ENCODE peak calls at places on chromosomes 12 and 14, in five cellular contexts. One of them, this sample, is unnamed.

GRCh38 chr14:68784995-68785816 is 7.7 kb downstream of the ZFP36L1 start:
- DNase-seq in HS-5: peak; percentile 80
- DNase-seq in activated CD8-positive, alpha-beta memory T cell treated with anti-CD3 and anti-CD28 coated beads for 24 hours: peak; percentile 64
- DNase-seq in stimulated activated CD4-positive, alpha-beta T cell treated with anti-CD3 and anti-CD28 coated beads, Interleukin-2, amount 100 ng/mL, for 24 hours: no peak
- DNase-seq in T-cell: no peak
- DNase-seq in this sample: no peak

GRCh38 chr14:55107766-55108554 is 21.1 kb upstream of the LGALS3 start:
- DNase-seq in HS-5: no peak
- DNase-seq in activated CD8-positive, alpha-beta memory T cell treated with anti-CD3 and anti-CD28 coated beads for 24 hours: peak; percentile 65
- DNase-seq in stimulated activated CD4-positive, alpha-beta T cell treated with anti-CD3 and anti-CD28 coated beads, Interleukin-2, amount 100 ng/mL, for 24 hours: peak; percentile 33
- DNase-seq in T-cell: peak; percentile 26
- DNase-seq in this sample: peak; percentile 92

GRCh38 chr12:52275686-52276085 is 1.2 kb downstream of the KRT86 start:
- DNase-seq in HS-5: no peak
- DNase-seq in activated CD8-positive, alpha-beta memory T cell treated with anti-CD3 and anti-CD28 coated beads for 24 hours: peak; percentile 42
- DNase-seq in stimulated activated CD4-positive, alpha-beta T cell treated with anti-CD3 and anti-CD28 coated beads, Interleukin-2, amount 100 ng/mL, for 24 hours: no peak
- DNase-seq in T-cell: no peak
- DNase-seq in this sample: no peak

GRCh38 chr12:122473543-122474323 is 27.0 kb downstream of the ZCCHC8 start:
- DNase-seq in HS-5: no peak
- DNase-seq in activated CD8-positive, alpha-beta memory T cell treated with anti-CD3 and anti-CD28 coated beads for 24 hours: peak; percentile 65
- DNase-seq in stimulated activated CD4-positive, alpha-beta T cell treated with anti-CD3 and anti-CD28 coated beads, Interleukin-2, amount 100 ng/mL, for 24 hours: peak; percentile 73
- DNase-seq in T-cell: no peak
- DNase-seq in this sample: no peak

GRCh38 chr12:86741531-86741930 is 485.3 kb upstream of the MGAT4C start:
- DNase-seq in HS-5: no peak
- DNase-seq in activated CD8-positive, alpha-beta memory T cell treated with anti-CD3 and anti-CD28 coated beads for 24 hours: no peak
- DNase-seq in stimulated activated CD4-positive, alpha-beta T cell treated with anti-CD3 and anti-CD28 coated beads, Interleukin-2, amount 100 ng/mL, for 24 hours: no peak
- DNase-seq in T-cell: no peak
- DNase-seq in this sample: no peak

GRCh38 chr14:65585216-65585615 is 172.7 kb downstream of the FUT8 start:
- DNase-seq in HS-5: no peak
- DNase-seq in activated CD8-positive, alpha-beta memory T cell treated with anti-CD3 and anti-CD28 coated beads for 24 hours: no peak
- DNase-seq in stimulated activated CD4-positive, alpha-beta T cell treated with anti-CD3 and anti-CD28 coated beads, Interleukin-2, amount 100 ng/mL, for 24 hours: no peak
- DNase-seq in T-cell: no peak
- DNase-seq in this sample: no peak

GRCh38 chr12:31849090-31849687 is 110.0 kb upstream of the RESF1 start:
- DNase-seq in HS-5: peak; percentile 16
- DNase-seq in activated CD8-positive, alpha-beta memory T cell treated with anti-CD3 and anti-CD28 coated beads for 24 hours: no peak
- DNase-seq in stimulated activated CD4-positive, alpha-beta T cell treated with anti-CD3 and anti-CD28 coated beads, Interleukin-2, amount 100 ng/mL, for 24 hours: no peak
- DNase-seq in T-cell: no peak
- DNase-seq in this sample: no peak

GRCh38 chr12:106118-106561 is 39.6 kb downstream of the IQSEC3 start:
- DNase-seq in HS-5: no peak
- DNase-seq in activated CD8-positive, alpha-beta memory T cell treated with anti-CD3 and anti-CD28 coated beads for 24 hours: no peak
- DNase-seq in stimulated activated CD4-positive, alpha-beta T cell treated with anti-CD3 and anti-CD28 coated beads, Interleukin-2, amount 100 ng/mL, for 24 hours: no peak
- DNase-seq in T-cell: no peak
- DNase-seq in this sample: no peak

GRCh38 chr14:101000711-101001110 is 97.2 kb upstream of the RTL1 start:
- DNase-seq in HS-5: no peak
- DNase-seq in activated CD8-positive, alpha-beta memory T cell treated with anti-CD3 and anti-CD28 coated beads for 24 hours: no peak
- DNase-seq in stimulated activated CD4-positive, alpha-beta T cell treated with anti-CD3 and anti-CD28 coated beads, Interleukin-2, amount 100 ng/mL, for 24 hours: no peak
- DNase-seq in T-cell: no peak
- DNase-seq in this sample: no peak

GRCh38 chr12:92558806-92559205 is 144.0 kb upstream of the PLEKHG7 start:
- DNase-seq in HS-5: no peak
- DNase-seq in activated CD8-positive, alpha-beta memory T cell treated with anti-CD3 and anti-CD28 coated beads for 24 hours: no peak
- DNase-seq in stimulated activated CD4-positive, alpha-beta T cell treated with anti-CD3 and anti-CD28 coated beads, Interleukin-2, amount 100 ng/mL, for 24 hours: no peak
- DNase-seq in T-cell: no peak
- DNase-seq in this sample: no peak

GRCh38 chr12:120367924-120368788 is 808 bp downstream of the MSI1 start:
- DNase-seq in HS-5: no peak
- DNase-seq in activated CD8-positive, alpha-beta memory T cell treated with anti-CD3 and anti-CD28 coated beads for 24 hours: peak; percentile 72
- DNase-seq in stimulated activated CD4-positive, alpha-beta T cell treated with anti-CD3 and anti-CD28 coated beads, Interleukin-2, amount 100 ng/mL, for 24 hours: peak; percentile 62
- DNase-seq in T-cell: no peak
- DNase-seq in this sample: no peak

GRCh38 chr12:72010365-72010764 is 71.7 kb downstream of the TPH2 start:
- DNase-seq in HS-5: no peak
- DNase-seq in activated CD8-positive, alpha-beta memory T cell treated with anti-CD3 and anti-CD28 coated beads for 24 hours: no peak
- DNase-seq in stimulated activated CD4-positive, alpha-beta T cell treated with anti-CD3 and anti-CD28 coated beads, Interleukin-2, amount 100 ng/mL, for 24 hours: no peak
- DNase-seq in T-cell: no peak
- DNase-seq in this sample: no peak

GRCh38 chr14:103870144-103870876 is 22.9 kb upstream of the PPP1R13B start:
- DNase-seq in HS-5: no peak
- DNase-seq in activated CD8-positive, alpha-beta memory T cell treated with anti-CD3 and anti-CD28 coated beads for 24 hours: no peak
- DNase-seq in stimulated activated CD4-positive, alpha-beta T cell treated with anti-CD3 and anti-CD28 coated beads, Interleukin-2, amount 100 ng/mL, for 24 hours: no peak
- DNase-seq in T-cell: no peak
- DNase-seq in this sample: no peak

GRCh38 chr14:65153101-65153500 is 50.8 kb upstream of the MAX start:
- DNase-seq in HS-5: no peak
- DNase-seq in activated CD8-positive, alpha-beta memory T cell treated with anti-CD3 and anti-CD28 coated beads for 24 hours: no peak
- DNase-seq in stimulated activated CD4-positive, alpha-beta T cell treated with anti-CD3 and anti-CD28 coated beads, Interleukin-2, amount 100 ng/mL, for 24 hours: no peak
- DNase-seq in T-cell: no peak
- DNase-seq in this sample: no peak

GRCh38 chr14:69090187-69090789 is 62.6 kb downstream of the DCAF5 start:
- DNase-seq in HS-5: no peak
- DNase-seq in activated CD8-positive, alpha-beta memory T cell treated with anti-CD3 and anti-CD28 coated beads for 24 hours: no peak
- DNase-seq in stimulated activated CD4-positive, alpha-beta T cell treated with anti-CD3 and anti-CD28 coated beads, Interleukin-2, amount 100 ng/mL, for 24 hours: peak; percentile 10
- DNase-seq in T-cell: peak; percentile 21
- DNase-seq in this sample: no peak

GRCh38 chr12:75097003-75097402 is 112.6 kb downstream of the KCNC2 start:
- DNase-seq in HS-5: peak; percentile 20
- DNase-seq in activated CD8-positive, alpha-beta memory T cell treated with anti-CD3 and anti-CD28 coated beads for 24 hours: no peak
- DNase-seq in stimulated activated CD4-positive, alpha-beta T cell treated with anti-CD3 and anti-CD28 coated beads, Interleukin-2, amount 100 ng/mL, for 24 hours: no peak
- DNase-seq in T-cell: no peak
- DNase-seq in this sample: no peak

GRCh38 chr14:53531151-53531550 is 378.0 kb upstream of the DDHD1 start:
- DNase-seq in HS-5: no peak
- DNase-seq in activated CD8-positive, alpha-beta memory T cell treated with anti-CD3 and anti-CD28 coated beads for 24 hours: no peak
- DNase-seq in stimulated activated CD4-positive, alpha-beta T cell treated with anti-CD3 and anti-CD28 coated beads, Interleukin-2, amount 100 ng/mL, for 24 hours: no peak
- DNase-seq in T-cell: no peak
- DNase-seq in this sample: no peak

GRCh38 chr12:65586796-65587195 is 237.5 kb upstream of the HMGA2 start:
- DNase-seq in HS-5: no peak
- DNase-seq in activated CD8-positive, alpha-beta memory T cell treated with anti-CD3 and anti-CD28 coated beads for 24 hours: no peak
- DNase-seq in stimulated activated CD4-positive, alpha-beta T cell treated with anti-CD3 and anti-CD28 coated beads, Interleukin-2, amount 100 ng/mL, for 24 hours: no peak
- DNase-seq in T-cell: no peak
- DNase-seq in this sample: no peak

GRCh38 chr12:130487636-130488035 is 149.9 kb downstream of the PIWIL1 start:
- DNase-seq in HS-5: no peak
- DNase-seq in activated CD8-positive, alpha-beta memory T cell treated with anti-CD3 and anti-CD28 coated beads for 24 hours: no peak
- DNase-seq in stimulated activated CD4-positive, alpha-beta T cell treated with anti-CD3 and anti-CD28 coated beads, Interleukin-2, amount 100 ng/mL, for 24 hours: no peak
- DNase-seq in T-cell: no peak
- DNase-seq in this sample: no peak

GRCh38 chr14:62661818-62662217 is 383.4 kb downstream of the KCNH5 start:
- DNase-seq in HS-5: no peak
- DNase-seq in activated CD8-positive, alpha-beta memory T cell treated with anti-CD3 and anti-CD28 coated beads for 24 hours: no peak
- DNase-seq in stimulated activated CD4-positive, alpha-beta T cell treated with anti-CD3 and anti-CD28 coated beads, Interleukin-2, amount 100 ng/mL, for 24 hours: no peak
- DNase-seq in T-cell: no peak
- DNase-seq in this sample: no peak

GRCh38 chr12:3325736-3326135 is 165.3 kb upstream of the PRMT8 start:
- DNase-seq in HS-5: no peak
- DNase-seq in activated CD8-positive, alpha-beta memory T cell treated with anti-CD3 and anti-CD28 coated beads for 24 hours: no peak
- DNase-seq in stimulated activated CD4-positive, alpha-beta T cell treated with anti-CD3 and anti-CD28 coated beads, Interleukin-2, amount 100 ng/mL, for 24 hours: no peak
- DNase-seq in T-cell: no peak
- DNase-seq in this sample: no peak

GRCh38 chr12:22880331-22880730 is 255.4 kb downstream of the ETNK1 start:
- DNase-seq in HS-5: no peak
- DNase-seq in activated CD8-positive, alpha-beta memory T cell treated with anti-CD3 and anti-CD28 coated beads for 24 hours: no peak
- DNase-seq in stimulated activated CD4-positive, alpha-beta T cell treated with anti-CD3 and anti-CD28 coated beads, Interleukin-2, amount 100 ng/mL, for 24 hours: no peak
- DNase-seq in T-cell: no peak
- DNase-seq in this sample: no peak

GRCh38 chr12:124782132-124782531 is 81.5 kb downstream of the SCARB1 start:
- DNase-seq in HS-5: no peak
- DNase-seq in activated CD8-positive, alpha-beta memory T cell treated with anti-CD3 and anti-CD28 coated beads for 24 hours: no peak
- DNase-seq in stimulated activated CD4-positive, alpha-beta T cell treated with anti-CD3 and anti-CD28 coated beads, Interleukin-2, amount 100 ng/mL, for 24 hours: no peak
- DNase-seq in T-cell: no peak
- DNase-seq in this sample: no peak

GRCh38 chr12:118188690-118189371 is 52.9 kb downstream of the PEBP1 start:
- DNase-seq in HS-5: no peak
- DNase-seq in activated CD8-positive, alpha-beta memory T cell treated with anti-CD3 and anti-CD28 coated beads for 24 hours: no peak
- DNase-seq in stimulated activated CD4-positive, alpha-beta T cell treated with anti-CD3 and anti-CD28 coated beads, Interleukin-2, amount 100 ng/mL, for 24 hours: no peak
- DNase-seq in T-cell: no peak
- DNase-seq in this sample: no peak

GRCh38 chr12:90546511-90546910 is 408.5 kb downstream of the CCER1 start:
- DNase-seq in HS-5: no peak
- DNase-seq in activated CD8-positive, alpha-beta memory T cell treated with anti-CD3 and anti-CD28 coated beads for 24 hours: no peak
- DNase-seq in stimulated activated CD4-positive, alpha-beta T cell treated with anti-CD3 and anti-CD28 coated beads, Interleukin-2, amount 100 ng/mL, for 24 hours: no peak
- DNase-seq in T-cell: no peak
- DNase-seq in this sample: no peak

GRCh38 chr12:25202139-25202538 is 7.1 kb downstream of the ETFRF1 start:
- DNase-seq in HS-5: no peak
- DNase-seq in activated CD8-positive, alpha-beta memory T cell treated with anti-CD3 and anti-CD28 coated beads for 24 hours: no peak
- DNase-seq in stimulated activated CD4-positive, alpha-beta T cell treated with anti-CD3 and anti-CD28 coated beads, Interleukin-2, amount 100 ng/mL, for 24 hours: no peak
- DNase-seq in T-cell: no peak
- DNase-seq in this sample: no peak

GRCh38 chr14:95547626-95548327 is 12.9 kb downstream of the GLRX5 start:
- DNase-seq in HS-5: no peak
- DNase-seq in activated CD8-positive, alpha-beta memory T cell treated with anti-CD3 and anti-CD28 coated beads for 24 hours: peak; percentile 32
- DNase-seq in stimulated activated CD4-positive, alpha-beta T cell treated with anti-CD3 and anti-CD28 coated beads, Interleukin-2, amount 100 ng/mL, for 24 hours: no peak
- DNase-seq in T-cell: no peak
- DNase-seq in this sample: peak; percentile 50

GRCh38 chr14:60311417-60311816 is 62.4 kb downstream of the PPM1A start:
- DNase-seq in HS-5: peak; percentile 35
- DNase-seq in activated CD8-positive, alpha-beta memory T cell treated with anti-CD3 and anti-CD28 coated beads for 24 hours: no peak
- DNase-seq in stimulated activated CD4-positive, alpha-beta T cell treated with anti-CD3 and anti-CD28 coated beads, Interleukin-2, amount 100 ng/mL, for 24 hours: no peak
- DNase-seq in T-cell: no peak
- DNase-seq in this sample: peak; percentile 17

GRCh38 chr12:48744251-48745008 is 27.9 kb upstream of the CCNT1 start:
- DNase-seq in HS-5: no peak
- DNase-seq in activated CD8-positive, alpha-beta memory T cell treated with anti-CD3 and anti-CD28 coated beads for 24 hours: no peak
- DNase-seq in stimulated activated CD4-positive, alpha-beta T cell treated with anti-CD3 and anti-CD28 coated beads, Interleukin-2, amount 100 ng/mL, for 24 hours: no peak
- DNase-seq in T-cell: no peak
- DNase-seq in this sample: no peak

This sample was measured in non-pigmented ciliary epithelial cell.